ENCODE peak calls at places on chromosomes 13 and 19, in seven cellular contexts. One of them, this sample, is unnamed.

GRCh38 chr19:28294395-28294794 is 918.6 kb downstream of the UQCRFS1 start:
- DNase-seq in K562: peak; percentile 20
- DNase-seq in SK-N-SH: no peak
- DNase-seq in H1: no peak
- DNase-seq in GM12878: no peak
- DNase-seq in HepG2: no peak
- DNase-seq in HCT116: no peak
- DNase-seq in this sample: no peak

GRCh38 chr13:92436927-92437326 is 789.7 kb upstream of the GPC6 start:
- DNase-seq in K562: no peak
- DNase-seq in SK-N-SH: no peak
- DNase-seq in H1: no peak
- DNase-seq in GM12878: no peak
- DNase-seq in HepG2: no peak
- DNase-seq in HCT116: no peak
- DNase-seq in this sample: no peak

GRCh38 chr13:27922974-27923612 is 3.3 kb downstream of the PDX1 start:
- DNase-seq in K562: no peak
- DNase-seq in SK-N-SH: no peak
- DNase-seq in H1: no peak
- DNase-seq in GM12878: no peak
- DNase-seq in HepG2: no peak
- DNase-seq in HCT116: no peak
- DNase-seq in this sample: no peak

GRCh38 chr19:41531438-41532311 is 44.3 kb upstream of the CEACAM21 start:
- DNase-seq in K562: peak; percentile 75
- DNase-seq in SK-N-SH: no peak
- DNase-seq in H1: no peak
- DNase-seq in GM12878: no peak
- DNase-seq in HepG2: no peak
- DNase-seq in HCT116: no peak
- DNase-seq in this sample: peak; percentile 91

GRCh38 chr19:10260141-10260584 is 8.1 kb downstream of the MRPL4 start:
- DNase-seq in K562: no peak
- DNase-seq in SK-N-SH: no peak
- DNase-seq in H1: no peak
- DNase-seq in GM12878: no peak
- DNase-seq in HepG2: peak; percentile 30
- DNase-seq in HCT116: peak; percentile 23
- DNase-seq in this sample: no peak

GRCh38 chr19:1027953-1028902 is 1.8 kb downstream of the CNN2 start:
- DNase-seq in K562: peak; percentile 77
- DNase-seq in SK-N-SH: peak; percentile 86
- DNase-seq in H1: peak; percentile 77
- DNase-seq in GM12878: no peak
- DNase-seq in HepG2: peak; percentile 83
- DNase-seq in HCT116: peak; percentile 52
- DNase-seq in this sample: peak; percentile 85

GRCh38 chr13:45121421-45121820 is 1.1 kb downstream of the GTF2F2 start:
- DNase-seq in K562: no peak
- DNase-seq in SK-N-SH: peak; percentile 17
- DNase-seq in H1: no peak
- DNase-seq in GM12878: no peak
- DNase-seq in HepG2: peak; percentile 16
- DNase-seq in HCT116: peak; percentile 16
- DNase-seq in this sample: no peak

GRCh38 chr19:19278315-19278714 is 5.2 kb upstream of the TM6SF2 start:
- DNase-seq in K562: no peak
- DNase-seq in SK-N-SH: peak; percentile 18
- DNase-seq in H1: no peak
- DNase-seq in GM12878: no peak
- DNase-seq in HepG2: no peak
- DNase-seq in HCT116: no peak
- DNase-seq in this sample: no peak

GRCh38 chr13:38213307-38213706 is 136.3 kb upstream of the UFM1 start:
- DNase-seq in K562: no peak
- DNase-seq in SK-N-SH: no peak
- DNase-seq in H1: no peak
- DNase-seq in GM12878: no peak
- DNase-seq in HepG2: no peak
- DNase-seq in HCT116: no peak
- DNase-seq in this sample: no peak

GRCh38 chr19:19956431-19957075 is 55.8 kb downstream of the ZNF93 start:
- DNase-seq in K562: no peak
- DNase-seq in SK-N-SH: no peak
- DNase-seq in H1: peak; percentile 75
- DNase-seq in GM12878: no peak
- DNase-seq in HepG2: no peak
- DNase-seq in HCT116: no peak
- DNase-seq in this sample: peak; percentile 20

GRCh38 chr19:44642375-44642774 is 1.3 kb upstream of the PVR start:
- DNase-seq in K562: no peak
- DNase-seq in SK-N-SH: no peak
- DNase-seq in H1: no peak
- DNase-seq in GM12878: no peak
- DNase-seq in HepG2: no peak
- DNase-seq in HCT116: no peak
- DNase-seq in this sample: no peak

DNA sequence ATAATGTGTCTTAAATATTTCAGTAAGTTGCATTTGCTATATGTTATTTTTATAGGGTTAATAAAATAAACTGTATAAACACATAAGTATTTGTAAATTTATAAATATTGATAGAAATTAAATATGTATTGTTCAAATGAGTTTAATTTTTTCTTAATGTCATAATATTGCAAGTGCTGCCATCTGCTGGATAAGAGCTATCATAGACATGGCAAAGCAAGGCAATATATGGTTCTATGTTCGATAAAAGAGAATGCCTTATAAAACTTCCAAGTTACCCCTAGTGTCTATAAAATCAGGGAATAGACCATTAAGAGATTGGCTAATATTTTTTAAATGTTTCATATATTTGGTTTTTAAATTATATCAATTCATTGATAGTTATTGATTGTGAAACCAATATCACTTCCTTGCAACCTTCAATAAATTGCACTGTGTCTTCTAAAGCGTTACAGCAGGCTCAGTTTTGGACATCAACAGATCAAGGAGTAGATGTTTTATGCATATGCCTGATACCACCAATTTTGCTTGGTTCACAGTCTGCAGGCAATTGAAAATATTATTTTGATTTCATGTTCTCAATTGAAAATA is 29.0 kb upstream of the SLITRK6 start:
- DNase-seq in K562: peak; percentile 2
- DNase-seq in SK-N-SH: peak; percentile 6
- DNase-seq in H1: no peak
- DNase-seq in GM12878: no peak
- DNase-seq in HepG2: peak; percentile 6
- DNase-seq in HCT116: peak; percentile 13
- DNase-seq in this sample: peak; percentile 42
- TF ChIP-seq JUND in K562: no peak
- TF ChIP-seq JUND in SK-N-SH: no peak
- TF ChIP-seq JUND in H1: no peak
- TF ChIP-seq JUND in GM12878: no peak
- TF ChIP-seq JUND in HepG2: no peak
- TF ChIP-seq JUND in HCT116: no peak
- TF ChIP-seq JUND in this sample: no peak

DNA sequence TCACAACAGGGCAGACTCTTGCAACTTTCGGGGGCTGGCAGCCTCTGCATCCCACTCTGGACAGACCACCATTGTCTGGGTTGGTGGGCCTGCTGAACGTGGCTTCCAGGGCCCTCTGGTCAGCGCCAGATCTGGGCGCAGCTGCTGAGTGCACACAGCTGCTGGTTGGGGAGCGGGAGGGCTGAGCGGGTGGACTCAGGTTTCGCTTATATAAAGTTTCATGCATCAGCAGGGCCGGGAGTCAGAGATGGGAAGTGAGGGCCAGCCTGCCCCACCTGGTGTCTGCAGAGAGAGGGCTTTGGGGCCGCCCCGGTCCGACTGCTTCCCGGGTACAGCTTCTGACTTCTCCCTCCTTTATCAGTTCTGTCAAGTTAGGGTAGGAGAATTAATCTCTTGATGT is 6.9 kb downstream of the ARHGEF7 start:
- DNase-seq in K562: no peak
- DNase-seq in SK-N-SH: no peak
- DNase-seq in H1: peak; percentile 43
- DNase-seq in GM12878: no peak
- DNase-seq in HepG2: no peak
- DNase-seq in HCT116: no peak
- DNase-seq in this sample: no peak
- TF ChIP-seq JUND in K562: no peak
- TF ChIP-seq JUND in SK-N-SH: no peak
- TF ChIP-seq JUND in H1: no peak
- TF ChIP-seq JUND in GM12878: no peak
- TF ChIP-seq JUND in HepG2: no peak
- TF ChIP-seq JUND in HCT116: no peak
- TF ChIP-seq JUND in this sample: no peak

GRCh38 chr13:109783815-109784589 is 2.4 kb downstream of the IRS2 start:
- DNase-seq in K562: no peak
- DNase-seq in SK-N-SH: peak; percentile 53
- DNase-seq in H1: no peak
- DNase-seq in GM12878: no peak
- DNase-seq in HepG2: no peak
- DNase-seq in HCT116: no peak
- DNase-seq in this sample: no peak

GRCh38 chr13:109786457-109787134 is at the start of gene IRS2:
- DNase-seq in K562: peak; percentile 89
- DNase-seq in SK-N-SH: peak; percentile 95
- DNase-seq in H1: peak; percentile 89
- DNase-seq in GM12878: no peak
- DNase-seq in HepG2: no peak
- DNase-seq in HCT116: peak; percentile 81
- DNase-seq in this sample: peak; percentile 92

GRCh38 chr13:109784590-109785140 is 1.7 kb downstream of the IRS2 start:
- DNase-seq in K562: no peak
- DNase-seq in SK-N-SH: peak; percentile 88
- DNase-seq in H1: peak; percentile 89
- DNase-seq in GM12878: no peak
- DNase-seq in HepG2: no peak
- DNase-seq in HCT116: no peak
- DNase-seq in this sample: no peak

GRCh38 chr13:109785892-109786450 is 412 bp downstream of the IRS2 start:
- DNase-seq in K562: peak; percentile 8
- DNase-seq in SK-N-SH: peak; percentile 70
- DNase-seq in H1: no peak
- DNase-seq in GM12878: no peak
- DNase-seq in HepG2: no peak
- DNase-seq in HCT116: no peak
- DNase-seq in this sample: no peak

DNA sequence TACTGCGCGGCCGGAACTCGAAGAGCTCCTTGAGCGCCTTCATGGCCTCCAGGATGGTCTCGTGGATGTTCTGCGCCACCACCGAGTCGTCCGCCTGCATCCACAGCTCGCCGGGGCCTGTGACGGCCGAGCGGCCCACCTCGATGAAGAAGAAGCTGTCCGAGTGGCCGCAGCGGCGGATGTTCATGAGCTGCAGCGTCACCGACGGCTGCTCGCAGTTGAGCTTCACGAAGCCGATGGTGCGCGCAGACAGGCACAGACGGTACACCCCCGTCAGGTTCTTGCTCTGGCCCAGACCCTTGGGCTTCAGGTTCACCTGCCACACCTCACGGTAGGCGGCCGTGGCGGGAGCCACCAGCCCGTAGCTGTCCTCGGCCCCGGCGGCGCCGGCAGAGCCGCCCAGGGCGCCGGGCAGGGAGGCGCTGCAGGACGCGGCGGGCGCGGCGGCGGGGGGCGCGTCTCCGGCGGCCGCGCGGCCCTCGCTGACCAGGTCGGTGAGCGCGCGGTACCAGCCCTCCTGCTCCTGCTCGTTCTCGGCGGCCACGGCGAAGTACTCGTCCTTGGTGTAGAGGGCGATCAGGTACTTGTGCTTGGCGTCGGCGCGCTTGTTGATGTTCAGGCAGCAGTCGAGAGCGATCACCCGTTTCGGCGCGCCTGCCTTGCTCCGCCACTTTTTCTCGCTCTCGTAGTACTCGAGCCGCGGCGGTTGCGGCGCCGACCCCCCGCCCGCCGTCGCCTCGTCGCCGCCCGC is 1.1 kb downstream of the IRS2 start:
- DNase-seq in K562: no peak
- DNase-seq in SK-N-SH: peak; percentile 47
- DNase-seq in H1: peak; percentile 66
- DNase-seq in GM12878: no peak
- DNase-seq in HepG2: no peak
- DNase-seq in HCT116: no peak
- DNase-seq in this sample: no peak
- TF ChIP-seq JUND in K562: no peak
- TF ChIP-seq JUND in SK-N-SH: no peak
- TF ChIP-seq JUND in H1: no peak
- TF ChIP-seq JUND in GM12878: no peak
- TF ChIP-seq JUND in HepG2: no peak
- TF ChIP-seq JUND in HCT116: no peak
- TF ChIP-seq JUND in this sample: no peak

GRCh38 chr19:4911314-4911713 is 2.0 kb downstream of the UHRF1 start:
- DNase-seq in K562: no peak
- DNase-seq in SK-N-SH: no peak
- DNase-seq in H1: no peak
- DNase-seq in GM12878: no peak
- DNase-seq in HepG2: no peak
- DNase-seq in HCT116: no peak
- DNase-seq in this sample: no peak
- TF ChIP-seq JUND in K562: no peak
- TF ChIP-seq JUND in SK-N-SH: no peak
- TF ChIP-seq JUND in H1: no peak
- TF ChIP-seq JUND in GM12878: no peak
- TF ChIP-seq JUND in HepG2: no peak
- TF ChIP-seq JUND in HCT116: no peak
- TF ChIP-seq JUND in this sample: no peak

DNA sequence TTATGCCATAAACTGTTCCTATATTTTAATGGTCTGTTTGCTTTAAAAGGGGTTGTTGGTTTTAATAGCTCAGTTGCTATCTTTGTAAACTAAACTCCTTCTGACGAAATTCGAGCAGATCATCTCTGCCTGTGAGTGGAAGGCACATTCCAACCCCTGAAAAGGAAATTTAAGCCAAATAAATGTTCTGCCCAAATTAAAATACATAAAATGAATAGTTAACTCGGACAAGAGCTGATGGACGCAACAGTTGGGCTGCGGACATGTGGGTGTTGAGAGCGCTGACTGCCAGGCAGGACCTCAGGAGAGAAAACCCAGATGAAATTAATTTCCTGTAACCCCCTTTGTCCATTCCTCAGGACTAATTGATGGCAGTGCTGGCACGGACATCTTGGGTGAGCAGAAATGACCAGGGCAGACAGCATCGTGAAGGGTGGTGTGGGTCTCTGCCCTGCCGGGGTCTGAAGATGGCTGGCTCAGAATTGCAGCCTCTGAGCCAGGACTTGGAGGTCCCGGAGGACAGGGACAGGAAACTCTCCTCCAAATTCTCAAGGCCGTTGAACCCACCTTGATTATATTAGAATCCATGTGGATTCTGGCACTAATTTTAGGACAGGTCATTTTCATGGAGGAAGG is 86.4 kb downstream of the TSHZ3 start:
- DNase-seq in K562: no peak
- DNase-seq in SK-N-SH: peak; percentile 26
- DNase-seq in H1: no peak
- DNase-seq in GM12878: no peak
- DNase-seq in HepG2: no peak
- DNase-seq in HCT116: no peak
- DNase-seq in this sample: no peak
- TF ChIP-seq JUND in K562: no peak
- TF ChIP-seq JUND in SK-N-SH: no peak
- TF ChIP-seq JUND in H1: no peak
- TF ChIP-seq JUND in GM12878: no peak
- TF ChIP-seq JUND in HepG2: no peak
- TF ChIP-seq JUND in HCT116: no peak
- TF ChIP-seq JUND in this sample: no peak

This sample was measured in T47D.